ENCODE peak calls at places on chromosomes 13 and 19, in four cellular contexts. One of them, this sample, is unnamed.

GRCh38 chr19:35742121-35742724 is at the start of gene IGFLR1:
- DNase-seq in stimulated activated CD4-positive, alpha-beta T cell treated with anti-CD3 and anti-CD28 coated beads, Interleukin-1b, Interleukin-23, amount 100 ng/mL, for 4 hours: peak; percentile 48
- DNase-seq in NCI-H1092: no peak
- DNase-seq in NCI-H2081 treated with DMSO at 0.1 percent for 48 hours: no peak
- DNase-seq in this sample: no peak

GRCh38 chr13:73556902-73557301 is 498.1 kb downstream of the KLF5 start:
- DNase-seq in stimulated activated CD4-positive, alpha-beta T cell treated with anti-CD3 and anti-CD28 coated beads, Interleukin-1b, Interleukin-23, amount 100 ng/mL, for 4 hours: no peak
- DNase-seq in NCI-H1092: no peak
- DNase-seq in NCI-H2081 treated with DMSO at 0.1 percent for 48 hours: no peak
- DNase-seq in this sample: no peak

GRCh38 chr19:47544476-47544875 is 28.5 kb downstream of the ZNF541 start:
- DNase-seq in stimulated activated CD4-positive, alpha-beta T cell treated with anti-CD3 and anti-CD28 coated beads, Interleukin-1b, Interleukin-23, amount 100 ng/mL, for 4 hours: no peak
- DNase-seq in NCI-H1092: no peak
- DNase-seq in NCI-H2081 treated with DMSO at 0.1 percent for 48 hours: no peak
- DNase-seq in this sample: no peak

GRCh38 chr19:410243-410781 is 1.4 kb upstream of the C2CD4C start:
- DNase-seq in stimulated activated CD4-positive, alpha-beta T cell treated with anti-CD3 and anti-CD28 coated beads, Interleukin-1b, Interleukin-23, amount 100 ng/mL, for 4 hours: no peak
- DNase-seq in NCI-H1092: no peak
- DNase-seq in NCI-H2081 treated with DMSO at 0.1 percent for 48 hours: no peak
- DNase-seq in this sample: peak; percentile 37

GRCh38 chr13:25729201-25729600 is 322.6 kb downstream of the SHISA2 start:
- DNase-seq in stimulated activated CD4-positive, alpha-beta T cell treated with anti-CD3 and anti-CD28 coated beads, Interleukin-1b, Interleukin-23, amount 100 ng/mL, for 4 hours: no peak
- DNase-seq in NCI-H1092: no peak
- DNase-seq in NCI-H2081 treated with DMSO at 0.1 percent for 48 hours: no peak
- DNase-seq in this sample: no peak

GRCh38 chr13:97568850-97569249 is 134.9 kb downstream of the RAP2A start:
- DNase-seq in stimulated activated CD4-positive, alpha-beta T cell treated with anti-CD3 and anti-CD28 coated beads, Interleukin-1b, Interleukin-23, amount 100 ng/mL, for 4 hours: no peak
- DNase-seq in NCI-H1092: no peak
- DNase-seq in NCI-H2081 treated with DMSO at 0.1 percent for 48 hours: no peak
- DNase-seq in this sample: no peak

GRCh38 chr19:55646889-55647731 is 902 bp upstream of the CCDC106 start:
- DNase-seq in stimulated activated CD4-positive, alpha-beta T cell treated with anti-CD3 and anti-CD28 coated beads, Interleukin-1b, Interleukin-23, amount 100 ng/mL, for 4 hours: no peak
- DNase-seq in NCI-H1092: no peak
- DNase-seq in NCI-H2081 treated with DMSO at 0.1 percent for 48 hours: no peak
- DNase-seq in this sample: no peak

GRCh38 chr13:91351123-91351522 is 3.6 kb downstream of the MIR17HG start:
- DNase-seq in stimulated activated CD4-positive, alpha-beta T cell treated with anti-CD3 and anti-CD28 coated beads, Interleukin-1b, Interleukin-23, amount 100 ng/mL, for 4 hours: no peak
- DNase-seq in NCI-H1092: no peak
- DNase-seq in NCI-H2081 treated with DMSO at 0.1 percent for 48 hours: no peak
- DNase-seq in this sample: no peak

GRCh38 chr13:27621116-27621365 is 651 bp upstream of the POLR1D start:
- DNase-seq in stimulated activated CD4-positive, alpha-beta T cell treated with anti-CD3 and anti-CD28 coated beads, Interleukin-1b, Interleukin-23, amount 100 ng/mL, for 4 hours: no peak
- DNase-seq in NCI-H1092: no peak
- DNase-seq in NCI-H2081 treated with DMSO at 0.1 percent for 48 hours: no peak
- DNase-seq in this sample: no peak

GRCh38 chr13:75139291-75139690 is 342.7 kb downstream of the TBC1D4 start:
- DNase-seq in stimulated activated CD4-positive, alpha-beta T cell treated with anti-CD3 and anti-CD28 coated beads, Interleukin-1b, Interleukin-23, amount 100 ng/mL, for 4 hours: no peak
- DNase-seq in NCI-H1092: no peak
- DNase-seq in NCI-H2081 treated with DMSO at 0.1 percent for 48 hours: no peak
- DNase-seq in this sample: no peak

GRCh38 chr13:57630661-57631606 is 610 bp upstream of the PCDH17 start:
- DNase-seq in stimulated activated CD4-positive, alpha-beta T cell treated with anti-CD3 and anti-CD28 coated beads, Interleukin-1b, Interleukin-23, amount 100 ng/mL, for 4 hours: no peak
- DNase-seq in NCI-H1092: peak; percentile 37
- DNase-seq in NCI-H2081 treated with DMSO at 0.1 percent for 48 hours: no peak
- DNase-seq in this sample: peak; percentile 68

GRCh38 chr13:46523972-46524737 is 28.8 kb upstream of the LRCH1 start:
- DNase-seq in stimulated activated CD4-positive, alpha-beta T cell treated with anti-CD3 and anti-CD28 coated beads, Interleukin-1b, Interleukin-23, amount 100 ng/mL, for 4 hours: no peak
- DNase-seq in NCI-H1092: no peak
- DNase-seq in NCI-H2081 treated with DMSO at 0.1 percent for 48 hours: no peak
- DNase-seq in this sample: no peak

GRCh38 chr13:20431080-20431479 is 94.6 kb downstream of the CRYL1 start:
- DNase-seq in stimulated activated CD4-positive, alpha-beta T cell treated with anti-CD3 and anti-CD28 coated beads, Interleukin-1b, Interleukin-23, amount 100 ng/mL, for 4 hours: no peak
- DNase-seq in NCI-H1092: no peak
- DNase-seq in NCI-H2081 treated with DMSO at 0.1 percent for 48 hours: no peak
- DNase-seq in this sample: no peak

GRCh38 chr19:16470911-16471811 is 609 bp downstream of the EPS15L1 start:
- DNase-seq in stimulated activated CD4-positive, alpha-beta T cell treated with anti-CD3 and anti-CD28 coated beads, Interleukin-1b, Interleukin-23, amount 100 ng/mL, for 4 hours: no peak
- DNase-seq in NCI-H1092: no peak
- DNase-seq in NCI-H2081 treated with DMSO at 0.1 percent for 48 hours: no peak
- DNase-seq in this sample: no peak

GRCh38 chr19:42323473-42323851 is 2.0 kb upstream of the MEGF8 start:
- DNase-seq in stimulated activated CD4-positive, alpha-beta T cell treated with anti-CD3 and anti-CD28 coated beads, Interleukin-1b, Interleukin-23, amount 100 ng/mL, for 4 hours: no peak
- DNase-seq in NCI-H1092: no peak
- DNase-seq in NCI-H2081 treated with DMSO at 0.1 percent for 48 hours: no peak
- DNase-seq in this sample: no peak

GRCh38 chr13:73952683-73953082 is 181.5 kb downstream of the KLF12 start:
- DNase-seq in stimulated activated CD4-positive, alpha-beta T cell treated with anti-CD3 and anti-CD28 coated beads, Interleukin-1b, Interleukin-23, amount 100 ng/mL, for 4 hours: no peak
- DNase-seq in NCI-H1092: no peak
- DNase-seq in NCI-H2081 treated with DMSO at 0.1 percent for 48 hours: no peak
- DNase-seq in this sample: no peak

GRCh38 chr13:59494560-59494970 is 669.2 kb downstream of the DIAPH3 start:
- DNase-seq in stimulated activated CD4-positive, alpha-beta T cell treated with anti-CD3 and anti-CD28 coated beads, Interleukin-1b, Interleukin-23, amount 100 ng/mL, for 4 hours: no peak
- DNase-seq in NCI-H1092: no peak
- DNase-seq in NCI-H2081 treated with DMSO at 0.1 percent for 48 hours: no peak
- DNase-seq in this sample: no peak

GRCh38 chr19:41912899-41913475 is 15.3 kb downstream of the ERFL start:
- DNase-seq in stimulated activated CD4-positive, alpha-beta T cell treated with anti-CD3 and anti-CD28 coated beads, Interleukin-1b, Interleukin-23, amount 100 ng/mL, for 4 hours: no peak
- DNase-seq in NCI-H1092: no peak
- DNase-seq in NCI-H2081 treated with DMSO at 0.1 percent for 48 hours: no peak
- DNase-seq in this sample: peak; percentile 9

This sample was measured in dorsolateral prefrontal cortex.